ENCODE peak calls at places on chromosomes 11 and 22, in five cellular contexts. One of them, this sample, is unnamed.

GRCh38 chr11:113059548-113059947 is 98.3 kb downstream of the NCAM1 start:
- DNase-seq in NCI-H1417: no peak
- DNase-seq in skeletal muscle cell: no peak
- DNase-seq in fibroblast of villous mesenchyme: no peak
- DNase-seq in germinal center: no peak
- DNase-seq in this sample: no peak

GRCh38 chr11:64996710-64997380 is at the start of gene BATF2:
- DNase-seq in skeletal muscle cell: no peak
- DNase-seq in NCI-H1417: peak
- DNase-seq in fibroblast of villous mesenchyme: peak
- DNase-seq in germinal center: peak
- DNase-seq in this sample: peak

GRCh38 chr11:126348806-126349582 is 6.5 kb upstream of the ST3GAL4 start:
- DNase-seq in NCI-H1417: no peak
- DNase-seq in fibroblast of villous mesenchyme: no peak
- DNase-seq in skeletal muscle cell: no peak
- DNase-seq in germinal center: no peak
- DNase-seq in this sample: no peak

GRCh38 chr11:114889464-114890065 is 211.2 kb downstream of the NXPE2 start:
- DNase-seq in NCI-H1417: no peak
- DNase-seq in skeletal muscle cell: no peak
- DNase-seq in fibroblast of villous mesenchyme: no peak
- DNase-seq in germinal center: no peak
- DNase-seq in this sample: no peak

GRCh38 chr22:41682033-41682807 is 6.4 kb downstream of the SNU13 start:
- DNase-seq in germinal center: peak
- DNase-seq in fibroblast of villous mesenchyme: peak
- DNase-seq in NCI-H1417: no peak
- DNase-seq in skeletal muscle cell: peak
- DNase-seq in this sample: peak

GRCh38 chr11:117145393-117145761 is 1.3 kb downstream of the PAFAH1B2 start:
- DNase-seq in NCI-H1417: no peak
- DNase-seq in skeletal muscle cell: no peak
- DNase-seq in fibroblast of villous mesenchyme: peak
- DNase-seq in germinal center: peak
- DNase-seq in this sample: peak

GRCh38 chr11:1031121-1031899 is 5.2 kb downstream of the MUC6 start:
- DNase-seq in fibroblast of villous mesenchyme: no peak
- DNase-seq in skeletal muscle cell: no peak
- DNase-seq in germinal center: no peak
- DNase-seq in NCI-H1417: no peak
- DNase-seq in this sample: no peak

GRCh38 chr11:65892661-65893317 is 2.3 kb downstream of the CCDC85B start:
- DNase-seq in NCI-H1417: no peak
- DNase-seq in skeletal muscle cell: no peak
- DNase-seq in fibroblast of villous mesenchyme: no peak
- DNase-seq in germinal center: no peak
- DNase-seq in this sample: no peak